ENCODE peak calls at places on chromosomes 5 and 9, in nine cellular contexts. F, M, O, E, N, J, U, S and X are unnamed samples.

GRCh38 chr5:144254552-144254951 is 83.9 kb downstream of the KCTD16 start:
- DNase-seq in F (no peak), U (no peak), N (no peak), S (no peak), M (no peak), J (no peak), E (no peak), O (no peak), X (no peak)

GRCh38 chr5:74641778-74642542 is 1.4 kb upstream of the ENC1 start:
- DNase-seq in O (peak), M (peak), N (peak), F (peak), J (peak), S (peak), E (no peak), U (no peak), X (no peak)

GRCh38 chr5:134944630-134945029 is 23.1 kb upstream of the CATSPER3 start:
- DNase-seq in S (no peak), U (no peak), O (no peak), J (no peak), M (no peak), F (no peak), N (no peak), E (no peak), X (no peak)

GRCh38 chr9:21638104-21638503 is 156.0 kb upstream of the IFNE start:
- DNase-seq in U (no peak), J (peak), N (no peak), E (no peak), F (no peak), M (no peak), S (peak), O (no peak), X (no peak)

GRCh38 chr9:78013924-78014323 is 17.7 kb downstream of the GNAQ start:
- DNase-seq in N (no peak), J (no peak), S (no peak), O (no peak), E (no peak), U (no peak), M (no peak), F (no peak), X (no peak)

GRCh38 chr9:81490605-81491331 is 198.6 kb downstream of the TLE1 start:
- DNase-seq in J (no peak), N (peak), O (peak), U (no peak), F (no peak), M (no peak), S (no peak), E (no peak), X (no peak)

GRCh38 chr5:139649082-139649991 is 1.2 kb downstream of the CXXC5 start:
- DNase-seq in F (peak), O (no peak), J (peak), S (peak), U (no peak), E (no peak), M (peak), N (no peak), X (no peak)

GRCh38 chr9:72149231-72149975 is at the start of gene GDA:
- DNase-seq in J (no peak), N (no peak), S (peak), U (no peak), O (no peak), F (no peak), M (peak), E (no peak), X (no peak)

GRCh38 chr5:97377582-97377981 is 194.5 kb upstream of the RIOK2 start:
- DNase-seq in F (no peak), S (no peak), J (no peak), E (no peak), U (no peak), N (no peak), M (no peak), O (no peak), X (no peak)

GRCh38 chr9:136949239-136949816 is 2.7 kb upstream of the LCN12 start:
- DNase-seq in J (no peak), N (no peak), S (peak), O (no peak), E (peak), U (no peak), M (no peak), F (no peak), X (no peak)

GRCh38 chr9:68668127-68668526 is 36.9 kb upstream of the PIP5K1B start:
- DNase-seq in U (no peak), O (no peak), E (no peak), S (no peak), M (no peak), N (no peak), J (no peak), F (no peak), X (no peak)

GRCh38 chr5:41925555-41925946 is 470 bp downstream of the FBXO4 start:
- DNase-seq in F (no peak), S (peak), M (peak), J (no peak), U (peak), N (peak), E (no peak), O (no peak), X (no peak)

GRCh38 chr9:38017149-38017884 is 51.7 kb downstream of the SHB start:
- DNase-seq in F (no peak), J (peak), O (no peak), S (no peak), M (no peak), E (peak), U (no peak), N (peak), X (no peak)

GRCh38 chr5:12204761-12205160 is 300.5 kb upstream of the CTNND2 start:
- DNase-seq in U (no peak), E (no peak), M (no peak), N (no peak), S (no peak), O (no peak), F (no peak), J (no peak), X (no peak)

GRCh38 chr5:35198096-35198495 is 32.2 kb downstream of the PRLR start:
- DNase-seq in E (peak), O (peak), M (no peak), S (peak), U (no peak), N (peak), F (no peak), J (peak), X (no peak)

GRCh38 chr5:119966028-119966427 is 336.7 kb downstream of the FAM170A start:
- DNase-seq in S (no peak), E (no peak), N (peak), M (no peak), J (no peak), F (no peak), O (peak), U (no peak), X (no peak)

GRCh38 chr5:140801494-140801841 is 611 bp downstream of the PCDHA3 start:
- DNase-seq in S (no peak), E (no peak), U (no peak), N (no peak), M (no peak), J (no peak), O (no peak), F (no peak), X (no peak)

GRCh38 chr5:902129-902916 is 9.6 kb downstream of the TRIP13 start:
- DNase-seq in N (no peak), M (no peak), S (no peak), E (no peak), F (no peak), O (no peak), J (no peak), U (no peak), X (no peak)

GRCh38 chr5:180173875-180174586 is 35.0 kb downstream of the RASGEF1C start:
- DNase-seq in S (no peak), J (no peak), E (no peak), M (no peak), U (peak), F (no peak), N (peak), O (no peak), X (no peak)

GRCh38 chr5:71825992-71826391 is 106.9 kb downstream of the CARTPT start:
- DNase-seq in N (no peak), U (no peak), J (no peak), O (no peak), F (no peak), E (no peak), S (no peak), M (no peak), X (no peak)

GRCh38 chr5:149221326-149221725 is 50.3 kb upstream of the AFAP1L1 start:
- DNase-seq in S (no peak), N (peak), F (no peak), M (no peak), E (no peak), U (no peak), O (peak), J (no peak), X (no peak)

GRCh38 chr9:122228906-122229837 is at the start of gene LHX6:
- DNase-seq in M (no peak), F (no peak), O (no peak), E (no peak), N (no peak), S (no peak), U (no peak), J (no peak), X (no peak)

GRCh38 chr9:131747352-131747751 is 7.5 kb upstream of the RAPGEF1 start:
- DNase-seq in O (peak), S (no peak), F (peak), J (no peak), U (no peak), N (peak), M (peak), E (no peak), X (peak)

GRCh38 chr5:1511651-1512540 is 11.9 kb downstream of the LPCAT1 start:
- DNase-seq in E (peak), J (peak), F (no peak), O (peak), S (peak), M (peak), U (peak), N (no peak), X (no peak)

GRCh38 chr5:104186100-104186499 is 623.5 kb upstream of the NUDT12 start:
- DNase-seq in S (no peak), F (peak), M (no peak), J (peak), N (no peak), O (no peak), E (no peak), U (no peak), X (peak)

GRCh38 chr5:140010798-140011197 is 32.3 kb downstream of the NRG2 start:
- DNase-seq in M (no peak), J (no peak), N (no peak), F (no peak), U (no peak), O (no peak), S (no peak), E (no peak), X (no peak)

GRCh38 chr5:96572864-96573512 is 89.2 kb upstream of the CAST start:
- DNase-seq in J (no peak), S (no peak), M (no peak), F (no peak), N (peak), U (no peak), O (peak), E (no peak), X (no peak)

GRCh38 chr9:110058304-110058953 is 149.5 kb downstream of the C9orf152 start:
- DNase-seq in J (no peak), E (peak), N (peak), F (peak), U (no peak), S (no peak), M (peak), O (no peak), X (peak)

GRCh38 chr5:168975331-168975730 is 325.6 kb downstream of the SLIT3 start:
- DNase-seq in N (no peak), S (no peak), M (no peak), U (no peak), E (no peak), J (no peak), O (no peak), F (no peak), X (no peak)

GRCh38 chr5:171954721-171955120 is 51.7 kb downstream of the FBXW11 start:
- DNase-seq in N (peak), S (no peak), U (no peak), J (no peak), M (no peak), E (no peak), F (no peak), O (no peak), X (no peak)

GRCh38 chr5:172556971-172557461 is 84.0 kb upstream of the NEURL1B start:
- DNase-seq in O (no peak), U (no peak), F (no peak), J (no peak), E (peak), M (no peak), S (peak), N (peak), X (no peak)

GRCh38 chr9:37788328-37788727 is 3.5 kb upstream of the EXOSC3 start:
- DNase-seq in U (no peak), M (no peak), J (no peak), N (no peak), O (no peak), S (no peak), E (no peak), F (no peak), X (no peak)

DNA sequence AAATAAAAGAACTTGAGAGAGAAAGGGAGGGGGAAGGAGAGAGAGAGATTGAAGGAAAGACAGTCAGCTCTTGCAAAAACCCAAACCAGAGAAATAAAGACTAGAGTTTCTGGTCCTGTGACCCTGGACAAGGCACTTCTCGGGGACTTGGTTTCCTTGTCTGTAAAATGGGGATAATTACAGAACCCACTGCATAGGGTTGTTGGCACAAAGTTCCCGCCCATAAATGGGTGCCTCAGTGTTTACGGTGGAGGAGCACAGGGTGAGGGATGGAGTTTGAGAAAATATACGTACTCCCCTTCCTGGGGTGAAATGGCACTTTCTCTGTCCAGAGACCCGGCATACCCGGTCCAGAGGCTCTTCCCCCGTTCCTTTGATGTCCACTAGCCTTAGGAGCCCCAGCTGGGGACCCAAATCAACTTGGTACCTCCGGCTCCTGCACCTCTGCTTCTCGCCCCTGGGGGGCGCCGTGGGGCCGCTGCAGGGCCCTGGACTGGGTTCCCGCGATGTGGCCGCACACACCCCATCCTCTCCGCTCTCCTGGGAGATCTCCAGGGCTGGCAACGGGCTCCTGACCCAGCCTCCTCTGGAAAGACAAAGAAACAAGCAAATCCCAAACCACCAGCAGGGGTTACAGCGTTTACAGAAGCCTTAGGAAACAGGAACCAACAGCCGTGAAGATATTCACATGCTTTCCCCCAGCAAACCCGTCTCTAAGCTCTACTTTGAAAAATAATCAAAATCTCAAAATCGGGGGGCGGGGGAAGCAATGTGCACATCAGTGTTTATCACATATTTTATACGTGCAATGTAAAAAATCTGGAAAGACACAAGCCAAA is 26.3 kb downstream of the PTGES start:
- DNase-seq in E (peak), U (peak), M (peak), J (peak), N (peak), F (peak), S (peak), O (no peak), X (peak)
- H3K4me3 ChIP-seq in E (peak), U (peak), M (no peak), J (no peak), N (no peak), F (no peak), S (no peak), O (no peak), X (peak)

GRCh38 chr9:79575560-79575959 is 3.8 kb downstream of the TLE4 start:
- DNase-seq in M (no peak), J (no peak), N (no peak), E (no peak), S (no peak), O (no peak), F (no peak), U (no peak), X (no peak)

GRCh38 chr9:79579624-79580023 is 7.9 kb downstream of the TLE4 start:
- DNase-seq in M (no peak), S (no peak), O (no peak), E (no peak), U (no peak), F (no peak), J (no peak), N (no peak), X (no peak)

GRCh38 chr9:79578891-79579290 is 7.1 kb downstream of the TLE4 start:
- DNase-seq in N (peak), U (no peak), E (no peak), M (no peak), J (no peak), O (no peak), F (no peak), S (no peak), X (no peak)

GRCh38 chr9:79580065-79580464 is 8.3 kb downstream of the TLE4 start:
- DNase-seq in S (no peak), U (no peak), M (no peak), E (no peak), N (no peak), F (no peak), J (no peak), O (no peak), X (no peak)

GRCh38 chr9:79577969-79578723 is 6.4 kb downstream of the TLE4 start:
- DNase-seq in F (no peak), N (peak), E (no peak), U (no peak), M (no peak), J (no peak), S (no peak), O (no peak), X (no peak)
- H3K4me3 ChIP-seq in F (no peak), N (no peak), E (peak), U (no peak), M (no peak), J (no peak), S (no peak), O (peak), X (no peak)

GRCh38 chr5:66903709-66904108 is 292.9 kb downstream of the CD180 start:
- DNase-seq in J (no peak), F (no peak), U (no peak), M (no peak), E (no peak), O (no peak), S (no peak), N (no peak), X (no peak)

GRCh38 chr5:66904189-66904588 is 292.4 kb downstream of the CD180 start:
- DNase-seq in J (no peak), N (no peak), F (no peak), S (no peak), U (no peak), O (no peak), M (no peak), E (no peak), X (no peak)

GRCh38 chr5:66898241-66899039 is 298.2 kb downstream of the CD180 start:
- DNase-seq in U (no peak), N (no peak), O (no peak), E (no peak), S (no peak), M (no peak), J (no peak), F (no peak), X (no peak)

GRCh38 chr5:66906021-66906420 is 290.6 kb downstream of the CD180 start:
- DNase-seq in U (no peak), O (no peak), N (no peak), S (no peak), F (no peak), M (no peak), J (no peak), E (no peak), X (no peak)

DNA sequence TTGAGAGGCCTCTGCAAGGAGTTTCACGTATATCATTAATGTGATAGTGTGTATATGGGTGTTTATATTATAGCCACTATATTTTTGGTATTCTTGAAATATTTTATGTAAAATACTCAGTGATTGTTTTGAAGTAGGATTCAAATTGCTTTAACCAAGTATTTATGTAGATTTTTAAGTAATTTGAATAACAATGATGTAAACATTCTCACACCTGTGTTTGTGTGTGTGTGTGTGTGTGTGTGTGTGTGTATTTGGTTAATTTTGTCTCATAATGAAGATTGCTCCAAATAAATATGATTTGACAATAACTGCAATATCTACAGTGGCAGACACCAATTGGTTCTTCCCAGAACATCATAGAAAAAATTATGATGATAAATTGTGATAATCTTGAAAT is 293.4 kb downstream of the CD180 start:
- DNase-seq in J (no peak), S (no peak), M (no peak), N (no peak), O (no peak), U (no peak), F (no peak), E (no peak), X (no peak)
- H3K4me3 ChIP-seq in J (no peak), S (no peak), M (no peak), N (no peak), O (no peak), U (no peak), F (no peak), E (no peak), X (no peak)

DNA sequence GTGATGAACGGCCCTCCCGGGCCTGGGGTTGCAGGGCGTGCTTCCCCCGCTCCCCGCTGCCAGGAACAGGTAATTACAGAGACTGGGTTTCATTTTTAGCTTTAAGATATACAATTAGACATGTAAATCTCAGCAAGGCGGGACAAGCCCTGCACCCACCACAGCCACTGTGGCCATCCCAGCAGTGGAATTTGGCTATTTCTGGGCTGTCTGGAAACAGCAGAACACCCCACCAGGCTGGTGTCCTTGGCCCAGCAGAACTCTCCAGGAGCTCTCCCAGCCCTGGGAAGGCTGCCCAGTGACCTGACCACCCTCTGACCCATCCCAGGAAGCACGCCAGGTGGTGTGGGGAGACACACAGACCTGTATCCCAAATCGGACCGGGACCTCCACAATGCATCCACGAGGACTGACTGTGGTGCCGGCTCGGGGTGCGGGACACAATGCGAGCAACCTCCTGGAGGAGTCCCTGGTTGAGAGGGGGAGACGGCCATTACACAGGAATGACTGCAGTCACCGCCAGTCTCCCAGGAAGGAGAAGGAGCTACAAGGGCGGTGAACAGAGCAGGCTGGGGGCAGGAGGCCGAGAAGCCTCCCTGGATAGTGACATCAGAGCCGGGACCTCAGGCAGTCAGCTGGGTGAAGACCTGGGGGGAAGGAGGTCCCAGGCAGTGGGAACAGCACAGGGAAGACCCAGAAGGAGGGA is 17.3 kb downstream of the EEIG1 start:
- DNase-seq in E (no peak), U (no peak), J (no peak), M (no peak), F (no peak), N (no peak), S (peak), O (no peak), X (no peak)
- H3K4me3 ChIP-seq in E (no peak), U (no peak), J (no peak), M (no peak), F (no peak), N (no peak), S (no peak), O (no peak), X (no peak)

GRCh38 chr5:55923873-55924500 is 70.8 kb downstream of the IL6ST start:
- DNase-seq in S (no peak), E (no peak), J (no peak), M (no peak), F (no peak), N (no peak), O (no peak), U (peak), X (no peak)
- H3K4me3 ChIP-seq in S (no peak), E (peak), J (peak), M (no peak), F (no peak), N (no peak), O (no peak), U (peak), X (no peak)

GRCh38 chr9:101324245-101324804 is 60.5 kb downstream of the BAAT start:
- DNase-seq in S (no peak), J (no peak), N (no peak), E (no peak), F (no peak), U (no peak), M (no peak), O (no peak), X (no peak)
- H3K4me3 ChIP-seq in S (no peak), J (no peak), N (no peak), E (no peak), F (no peak), U (no peak), M (no peak), O (no peak), X (no peak)